ENCODE peak calls at places on chromosomes 13 and 19, in six cellular contexts. C, F, N, M, U and D are unnamed samples.

GRCh38 chr13:98225036-98225940 is 48.2 kb upstream of the RNF113B start:
- DNase-seq in F (no peak), N (no peak), U (no peak), M (no peak), C (no peak), D (no peak)

GRCh38 chr13:61432029-61432428 is 16.4 kb upstream of the PCDH20 start:
- DNase-seq in N (no peak), U (no peak), M (no peak), C (no peak), F (no peak), D (no peak)

GRCh38 chr19:51570962-51571575 is at the start of gene ZNF175:
- DNase-seq in U (peak), C (peak), N (peak), F (peak), M (peak), D (peak)

GRCh38 chr13:50512602-50513527 is 330.6 kb downstream of the DLEU7 start:
- DNase-seq in M (peak), F (peak), C (peak), N (peak), U (peak), D (peak)

GRCh38 chr19:3503036-3503572 is 2.6 kb upstream of the DOHH start:
- DNase-seq in U (no peak), M (no peak), F (no peak), N (no peak), C (no peak), D (no peak)

GRCh38 chr13:57629821-57630235 is 1.7 kb upstream of the PCDH17 start:
- DNase-seq in C (peak), U (peak), F (peak), N (no peak), M (no peak), D (no peak)

GRCh38 chr13:24381539-24382265 is 72.3 kb downstream of the C1QTNF9 start:
- DNase-seq in M (no peak), U (peak), C (peak), N (no peak), F (no peak), D (no peak)

GRCh38 chr19:19775891-19776205 is 42.9 kb upstream of the ZNF14 start:
- DNase-seq in C (no peak), M (no peak), F (no peak), U (no peak), N (no peak), D (no peak)

GRCh38 chr13:106530209-106530906 is 5.1 kb downstream of the EFNB2 start:
- DNase-seq in C (no peak), F (no peak), M (no peak), U (no peak), N (no peak), D (no peak)

GRCh38 chr13:23384111-23384510 is 49.4 kb downstream of the SACS start:
- DNase-seq in M (no peak), F (no peak), C (no peak), N (peak), U (peak), D (no peak)

GRCh38 chr19:20077791-20078463 is at the start of gene ZNF90:
- DNase-seq in C (peak), F (peak), M (peak), N (peak), U (peak), D (peak)

GRCh38 chr19:39997595-39998216 is 846 bp downstream of the ZNF546 start:
- DNase-seq in U (peak), M (no peak), C (peak), F (no peak), N (no peak), D (no peak)

GRCh38 chr13:64758520-64758919 is 2471.6 kb downstream of the PCDH9 start:
- DNase-seq in C (no peak), U (peak), N (no peak), F (no peak), M (no peak), D (no peak)